ENCODE peak calls at places on chromosomes 16 and 17, in six cellular contexts. N, W, A, Y, Q and F are unnamed samples.

GRCh38 chr17:50297407-50297865 is 23.2 kb downstream of the TMEM92 start:
- DNase-seq in N (peak), W (peak), A (no peak), Y (peak), Q (peak), F (no peak)

GRCh38 chr16:3157229-3158013 is 22.6 kb downstream of the ZNF213 start:
- DNase-seq in N (peak), W (no peak), A (peak), Y (peak), Q (no peak), F (peak)

GRCh38 chr16:2675021-2675420 is 7.3 kb upstream of the KCTD5 start:
- DNase-seq in N (no peak), W (no peak), A (no peak), Y (no peak), Q (no peak), F (no peak)

GRCh38 chr16:3289998-3290673 is 6.8 kb downstream of the ZNF263 start:
- DNase-seq in N (no peak), W (no peak), A (no peak), Y (no peak), Q (no peak), F (no peak)

GRCh38 chr16:15665107-15665506 is 15.1 kb downstream of the NDE1 start:
- DNase-seq in N (no peak), W (no peak), A (no peak), Y (no peak), Q (no peak), F (no peak)

GRCh38 chr16:69917739-69918138 is 33.4 kb upstream of the CLEC18A start:
- DNase-seq in N (peak), W (no peak), A (peak), Y (peak), Q (peak), F (peak)

GRCh38 chr17:32801641-32802040 is 75.3 kb downstream of the MYO1D start:
- DNase-seq in N (no peak), W (no peak), A (no peak), Y (no peak), Q (no peak), F (no peak)

GRCh38 chr17:60641810-60642220 is 35.8 kb upstream of the BCAS3 start:
- DNase-seq in N (peak), W (peak), A (peak), Y (peak), Q (peak), F (peak)

GRCh38 chr16:85712841-85713240 is 24.1 kb upstream of the GINS2 start:
- DNase-seq in N (no peak), W (no peak), A (no peak), Y (no peak), Q (no peak), F (no peak)

GRCh38 chr17:74194682-74195081 is 8.8 kb upstream of the RPL38 start:
- DNase-seq in N (peak), W (no peak), A (no peak), Y (no peak), Q (no peak), F (no peak)

GRCh38 chr16:89385712-89386111 is 104.6 kb downstream of the ANKRD11 start:
- DNase-seq in N (no peak), W (no peak), A (no peak), Y (no peak), Q (no peak), F (no peak)

GRCh38 chr16:89697161-89697615 is 4.3 kb downstream of the SPATA2L start:
- DNase-seq in N (peak), W (no peak), A (no peak), Y (no peak), Q (no peak), F (no peak)

GRCh38 chr17:20010099-20010863 is 1.1 kb downstream of the SPECC1 start:
- DNase-seq in N (peak), W (peak), A (peak), Y (peak), Q (no peak), F (peak)

GRCh38 chr17:41520821-41521521 is 2.3 kb upstream of the KRT15 start:
- DNase-seq in N (peak), W (no peak), A (no peak), Y (no peak), Q (no peak), F (no peak)

GRCh38 chr16:2420035-2420434 is 9.2 kb upstream of the CCNF start:
- DNase-seq in N (no peak), W (no peak), A (no peak), Y (no peak), Q (no peak), F (no peak)

GRCh38 chr16:48537275-48537674 is 72.7 kb downstream of the N4BP1 start:
- DNase-seq in N (peak), W (no peak), A (no peak), Y (no peak), Q (no peak), F (no peak)

GRCh38 chr16:54964239-54964638 is 33.6 kb downstream of the IRX5 start:
- DNase-seq in N (no peak), W (no peak), A (no peak), Y (no peak), Q (no peak), F (no peak)

DNA sequence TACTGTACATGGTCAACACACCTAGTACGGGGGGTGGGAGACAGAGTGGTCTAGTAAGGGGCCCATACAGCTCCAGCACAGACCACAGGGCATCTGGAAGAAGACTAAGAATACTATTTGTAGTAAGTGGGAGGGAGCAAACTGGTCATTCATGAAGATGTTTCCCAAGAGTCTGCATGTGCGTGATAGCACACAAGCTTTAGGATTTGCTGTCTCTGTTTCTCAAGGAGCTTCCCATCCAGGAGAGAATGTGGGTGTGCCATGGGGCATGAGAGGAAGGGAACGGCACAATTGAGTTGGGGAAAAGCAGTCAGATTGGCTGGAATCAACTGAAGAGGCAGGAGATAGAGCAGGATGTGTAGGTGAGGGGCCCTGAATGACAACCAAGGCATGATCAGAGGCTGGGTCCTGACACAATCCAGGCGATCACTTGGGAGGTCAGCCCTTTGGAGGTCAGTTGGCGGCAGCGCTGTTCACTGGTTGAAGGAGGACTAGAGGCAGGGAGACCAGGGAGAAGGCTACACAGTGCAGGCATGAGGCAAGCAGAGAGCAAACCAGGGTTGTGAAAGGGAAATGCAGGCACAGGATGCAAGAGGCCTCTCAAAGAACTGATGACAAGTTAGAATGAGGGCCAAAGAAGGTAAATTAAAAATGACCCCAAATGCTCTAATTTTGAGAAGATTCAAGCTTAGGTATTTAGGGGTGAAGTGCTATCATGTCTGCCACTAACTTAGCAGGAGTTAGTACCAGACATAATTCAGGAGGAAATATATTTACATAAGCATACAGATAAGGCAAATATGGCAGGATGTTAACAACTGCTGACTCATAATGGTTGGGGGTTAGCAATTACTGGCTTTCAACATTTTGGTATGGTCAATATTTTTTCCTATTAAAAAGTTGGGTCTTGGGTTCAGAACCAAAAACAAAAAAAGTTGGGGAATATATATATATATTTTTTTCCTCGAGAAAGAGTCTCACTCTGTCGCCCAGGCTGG is 10.3 kb downstream of the UBE2O start:
- DNase-seq in N (no peak), W (no peak), A (no peak), Y (no peak), Q (no peak), F (no peak)
- H3K4me3 ChIP-seq in N (no peak), W (no peak), A (no peak), Y (no peak), Q (no peak), F (no peak)

GRCh38 chr17:62093188-62094155 is 28.4 kb upstream of the MED13 start:
- DNase-seq in N (no peak), W (no peak), A (peak), Y (peak), Q (peak), F (peak)

GRCh38 chr17:62092784-62093183 is 27.7 kb upstream of the MED13 start:
- DNase-seq in N (no peak), W (no peak), A (no peak), Y (no peak), Q (no peak), F (no peak)

GRCh38 chr17:62090868-62091267 is 25.8 kb upstream of the MED13 start:
- DNase-seq in N (no peak), W (no peak), A (no peak), Y (no peak), Q (no peak), F (no peak)

GRCh38 chr17:62090021-62090824 is 25.1 kb upstream of the MED13 start:
- DNase-seq in N (no peak), W (no peak), A (no peak), Y (no peak), Q (no peak), F (no peak)

DNA sequence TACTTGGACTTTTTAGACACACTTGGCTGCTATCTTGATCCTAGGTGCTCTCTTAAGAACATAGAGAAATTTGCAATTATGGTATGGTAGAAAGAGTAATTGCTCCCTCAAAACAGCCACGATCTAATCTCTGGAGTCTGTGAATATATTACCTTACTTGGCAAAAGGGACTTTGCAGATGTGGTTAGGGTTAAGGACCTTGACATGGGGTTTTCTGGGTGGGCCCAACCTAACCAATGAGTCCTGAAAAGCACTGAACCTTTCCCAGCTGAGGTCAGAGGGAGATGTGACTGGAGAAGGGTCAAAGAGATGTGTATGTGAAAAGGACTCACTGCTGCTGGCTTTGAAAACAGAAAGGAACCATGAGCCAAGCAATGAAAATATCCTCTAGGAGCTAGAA is 26.7 kb upstream of the MED13 start:
- DNase-seq in N (no peak), W (no peak), A (no peak), Y (no peak), Q (no peak), F (no peak)
- H3K4me3 ChIP-seq in N (no peak), W (no peak), A (no peak), Y (no peak), Q (no peak), F (no peak)

GRCh38 chr17:48671697-48672171 is 45.6 kb upstream of the HOXB9 start:
- DNase-seq in N (peak), W (peak), A (peak), Y (peak), Q (peak), F (peak)
- H3K4me3 ChIP-seq in N (peak), W (peak), A (peak), Y (peak), Q (peak), F (peak)

DNA sequence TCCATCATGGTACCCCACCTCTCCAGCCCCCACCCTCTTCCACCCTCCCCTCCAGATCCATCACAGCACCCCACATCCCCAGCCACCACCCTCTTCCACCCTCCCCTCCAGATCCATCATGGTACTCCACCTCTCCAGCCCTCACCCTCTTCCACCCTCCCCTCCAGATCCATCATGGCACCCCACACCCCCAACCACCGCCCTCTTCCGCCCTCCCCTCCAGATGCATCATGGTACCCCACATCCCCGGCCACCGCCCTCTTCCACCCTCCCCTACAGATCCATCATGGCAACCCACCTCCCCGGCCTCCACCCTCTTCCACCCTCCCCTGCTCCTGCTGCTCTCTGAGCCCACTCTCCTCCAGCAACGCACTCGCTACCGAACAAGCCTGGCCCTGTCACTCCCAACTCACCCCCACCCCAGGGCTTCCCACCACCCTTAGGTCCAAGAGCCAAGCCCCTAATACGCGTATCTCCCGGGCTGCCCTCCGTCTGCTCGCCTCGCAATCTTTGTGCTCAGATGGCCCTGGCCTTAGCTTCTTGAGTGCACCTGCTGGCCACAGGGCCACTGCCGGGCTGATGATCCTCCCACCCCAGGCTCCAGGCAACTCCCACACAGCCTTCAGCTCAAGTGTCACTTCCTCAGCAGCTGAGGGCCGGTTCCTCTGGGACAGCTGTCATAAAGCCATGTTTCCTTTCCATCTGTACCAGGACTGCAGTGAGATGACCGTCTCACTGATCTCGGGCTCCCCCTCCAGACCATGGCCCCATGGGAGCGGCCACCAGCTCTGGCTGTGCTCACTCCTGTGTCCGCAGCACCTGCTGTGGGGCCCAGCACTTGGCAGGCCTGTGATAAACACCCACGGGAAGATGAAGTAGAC is 25.5 kb downstream of the KDM8 start:
- DNase-seq in N (peak), W (peak), A (no peak), Y (no peak), Q (no peak), F (no peak)
- H3K4me3 ChIP-seq in N (no peak), W (no peak), A (no peak), Y (no peak), Q (no peak), F (no peak)

DNA sequence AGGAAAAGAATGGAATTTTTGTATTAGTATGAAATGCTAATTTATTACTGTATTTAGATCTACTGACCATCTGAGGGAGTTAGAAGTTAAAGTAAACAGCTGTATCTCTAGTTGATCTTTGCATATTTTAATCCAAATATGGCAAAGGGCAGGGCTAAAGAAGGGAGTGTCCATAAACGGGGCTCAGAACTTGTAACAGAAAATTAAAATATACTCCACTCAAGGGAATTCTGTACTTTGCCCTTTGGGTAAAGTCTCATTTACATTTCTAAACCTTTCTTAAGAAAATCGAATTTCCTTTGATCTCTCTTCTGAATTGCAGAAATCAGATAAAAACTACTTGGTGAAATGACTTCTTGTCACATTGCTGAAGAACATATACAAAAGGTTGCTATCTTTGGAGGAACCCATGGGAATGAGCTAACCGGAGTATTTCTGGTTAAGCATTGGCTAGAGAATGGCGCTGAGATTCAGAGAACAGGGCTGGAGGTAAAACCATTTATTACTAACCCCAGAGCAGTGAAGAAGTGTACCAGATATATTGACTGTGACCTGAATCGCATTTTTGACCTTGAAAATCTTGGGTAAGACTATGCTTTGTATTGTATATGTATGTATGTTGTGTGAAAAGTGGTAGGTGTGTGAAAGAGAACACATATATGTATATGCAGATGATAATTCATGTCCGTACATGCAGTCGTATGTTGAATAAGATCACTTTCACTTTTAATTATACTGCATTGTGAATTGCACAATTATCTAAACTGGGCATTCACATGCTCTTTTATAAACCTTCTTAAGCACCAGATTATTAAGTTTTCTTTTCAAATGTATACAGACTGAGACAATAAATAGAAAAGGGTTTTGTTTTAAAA is at the start of gene ASPA:
- DNase-seq in N (no peak), W (no peak), A (no peak), Y (no peak), Q (no peak), F (no peak)
- H3K4me3 ChIP-seq in N (no peak), W (no peak), A (peak), Y (no peak), Q (no peak), F (no peak)